ENCODE peak calls at places on chromosomes 3 and 15, in eight cellular contexts. Z, E, O, Q, T, H, B and P are unnamed samples.

GRCh38 chr3:125375950-125376679 is 990 bp upstream of the ZNF148 start:
- DNase-seq in Q (no peak), Z (no peak), T (no peak), H (peak), B (peak), O (no peak), E (no peak), P (no peak)

GRCh38 chr3:18712713-18713575 is 287.8 kb upstream of the SATB1 start:
- DNase-seq in H (no peak), Z (no peak), Q (no peak), B (no peak), T (no peak), O (no peak), E (no peak), P (no peak)

GRCh38 chr3:59388555-59389280 is 338.9 kb upstream of the CFAP20DC start:
- DNase-seq in E (no peak), Z (no peak), O (no peak), H (no peak), T (no peak), B (no peak), Q (no peak), P (no peak)

GRCh38 chr15:61521961-61522360 is 292.9 kb upstream of the RORA start:
- DNase-seq in T (no peak), Q (no peak), H (no peak), E (no peak), O (no peak), Z (no peak), B (no peak), P (no peak)

GRCh38 chr15:35669457-35670045 is 123.6 kb upstream of the DPH6 start:
- DNase-seq in Q (no peak), B (no peak), Z (no peak), O (no peak), H (peak), T (no peak), E (no peak), P (peak)

GRCh38 chr15:85493258-85493657 is 112.9 kb downstream of the AKAP13 start:
- DNase-seq in E (no peak), O (no peak), Q (no peak), T (no peak), Z (no peak), B (no peak), H (no peak), P (no peak)

GRCh38 chr15:84822774-84823579 is 5.8 kb downstream of the ALPK3 start:
- DNase-seq in Z (no peak), E (no peak), T (no peak), Q (peak), O (peak), B (no peak), H (no peak), P (no peak)

GRCh38 chr15:63057454-63058335 is 15.1 kb downstream of the TPM1 start:
- DNase-seq in O (no peak), H (peak), T (no peak), E (no peak), B (no peak), Z (no peak), Q (no peak), P (no peak)

GRCh38 chr15:77380033-77380432 is 39.9 kb downstream of the PEAK1 start:
- DNase-seq in Q (no peak), H (no peak), T (no peak), Z (no peak), E (no peak), B (no peak), O (no peak), P (no peak)

GRCh38 chr3:197256104-197256503 is 42.3 kb downstream of the DLG1 start:
- DNase-seq in E (no peak), O (no peak), Z (no peak), H (no peak), T (no peak), B (no peak), Q (no peak), P (no peak)

GRCh38 chr3:94050546-94050945 is 12.2 kb downstream of the DHFR2 start:
- DNase-seq in O (no peak), H (no peak), B (no peak), E (no peak), Z (no peak), Q (no peak), T (no peak), P (no peak)

GRCh38 chr3:111236833-111237713 is 165.5 kb downstream of the NECTIN3 start:
- DNase-seq in T (peak), E (no peak), B (no peak), O (no peak), Q (no peak), H (peak), Z (no peak), P (no peak)

GRCh38 chr3:129756871-129757270 is 136.6 kb downstream of the TMCC1 start:
- DNase-seq in E (no peak), B (no peak), Q (no peak), T (peak), H (peak), O (peak), Z (no peak), P (no peak)

GRCh38 chr3:39250116-39250747 is 29.6 kb downstream of the CX3CR1 start:
- DNase-seq in E (no peak), T (peak), B (no peak), O (no peak), Z (no peak), Q (no peak), H (no peak), P (no peak)

GRCh38 chr15:68083463-68083862 is 29.3 kb downstream of the PIAS1 start:
- DNase-seq in Z (no peak), B (no peak), O (no peak), H (no peak), Q (no peak), T (no peak), E (no peak), P (no peak)

GRCh38 chr15:41480396-41481140 is 13.1 kb upstream of the ITPKA start:
- DNase-seq in E (no peak), T (no peak), Q (no peak), B (no peak), Z (no peak), O (no peak), H (no peak), P (no peak)

GRCh38 chr3:159848348-159849118 is 140.1 kb upstream of the IL12A start:
- DNase-seq in B (no peak), Z (no peak), E (no peak), Q (no peak), T (no peak), O (no peak), H (no peak), P (no peak)

DNA sequence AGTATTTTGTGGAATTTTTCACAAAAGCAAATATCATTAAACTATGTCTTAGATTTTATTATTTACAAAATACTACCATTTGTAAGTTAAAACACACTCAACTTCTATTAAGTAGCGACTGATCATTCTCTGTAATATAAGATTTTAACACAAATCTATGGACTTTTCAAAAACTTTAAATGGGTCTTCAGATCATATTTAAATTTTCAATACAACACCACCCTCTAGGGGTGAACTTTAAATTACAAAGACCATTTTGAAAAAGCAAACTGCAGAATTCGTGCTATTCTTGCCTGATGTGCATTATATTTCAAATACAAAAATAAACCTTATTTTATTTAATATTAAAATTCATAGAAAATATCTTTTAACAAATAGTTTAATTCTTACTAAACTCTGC is 8.2 kb upstream of the VGLL4 start:
- DNase-seq in B (peak), Z (peak), E (no peak), O (no peak), Q (no peak), T (peak), H (peak), P (no peak)
- TF ChIP-seq CTCF in B (peak), Z (peak), E (no peak), O (no peak), Q (no peak), T (peak), H (peak), P (peak)

GRCh38 chr3:195032955-195033354 is 238.0 kb downstream of the XXYLT1 start:
- DNase-seq in T (no peak), Q (no peak), H (no peak), B (no peak), E (no peak), O (no peak), Z (no peak), P (peak)

GRCh38 chr3:195030791-195031321 is 240.1 kb downstream of the XXYLT1 start:
- DNase-seq in H (peak), E (no peak), Q (no peak), B (peak), O (no peak), T (peak), Z (no peak), P (peak)

GRCh38 chr3:195032106-195032759 is 238.7 kb downstream of the XXYLT1 start:
- DNase-seq in E (no peak), B (no peak), T (no peak), O (no peak), Z (no peak), H (no peak), Q (no peak), P (peak)

GRCh38 chr3:195033531-195034091 is 237.3 kb downstream of the XXYLT1 start:
- DNase-seq in T (no peak), E (no peak), O (no peak), Z (no peak), H (no peak), B (peak), Q (no peak), P (peak)

GRCh38 chr3:195031574-195032003 is 239.4 kb downstream of the XXYLT1 start:
- DNase-seq in O (no peak), Z (no peak), E (no peak), T (no peak), Q (no peak), B (peak), H (no peak), P (peak)
- H3K4me3 ChIP-seq in O (no peak), Z (no peak), E (no peak), T (no peak), Q (no peak), B (peak), H (no peak), P (no peak)

GRCh38 chr15:32957219-32957618 is 237.3 kb downstream of the FMN1 start:
- DNase-seq in O (no peak), H (no peak), Z (no peak), B (no peak), Q (no peak), T (no peak), E (no peak), P (no peak)

GRCh38 chr15:32952901-32953889 is 235.4 kb downstream of the GREM1 start:
- DNase-seq in H (peak), Z (peak), E (no peak), Q (no peak), T (peak), B (no peak), O (no peak), P (peak)

GRCh38 chr15:32956006-32956405 is 238.2 kb downstream of the GREM1 start:
- DNase-seq in E (no peak), T (peak), B (peak), Z (peak), O (peak), H (peak), Q (no peak), P (peak)

GRCh38 chr15:32959077-32959476 is 235.4 kb downstream of the FMN1 start:
- DNase-seq in Q (no peak), E (no peak), T (peak), B (no peak), H (peak), Z (no peak), O (no peak), P (no peak)
- TF ChIP-seq CTCF in Q (no peak), E (no peak), T (no peak), B (no peak), H (no peak), Z (no peak), O (no peak), P (no peak)

GRCh38 chr15:57015897-57016296 is 97.5 kb downstream of the TCF12 start:
- DNase-seq in T (no peak), Q (no peak), Z (no peak), B (peak), E (no peak), H (peak), O (no peak), P (no peak)
- H3K4me3 ChIP-seq in T (no peak), Q (no peak), Z (no peak), B (no peak), E (no peak), H (no peak), O (no peak), P (no peak)

DNA sequence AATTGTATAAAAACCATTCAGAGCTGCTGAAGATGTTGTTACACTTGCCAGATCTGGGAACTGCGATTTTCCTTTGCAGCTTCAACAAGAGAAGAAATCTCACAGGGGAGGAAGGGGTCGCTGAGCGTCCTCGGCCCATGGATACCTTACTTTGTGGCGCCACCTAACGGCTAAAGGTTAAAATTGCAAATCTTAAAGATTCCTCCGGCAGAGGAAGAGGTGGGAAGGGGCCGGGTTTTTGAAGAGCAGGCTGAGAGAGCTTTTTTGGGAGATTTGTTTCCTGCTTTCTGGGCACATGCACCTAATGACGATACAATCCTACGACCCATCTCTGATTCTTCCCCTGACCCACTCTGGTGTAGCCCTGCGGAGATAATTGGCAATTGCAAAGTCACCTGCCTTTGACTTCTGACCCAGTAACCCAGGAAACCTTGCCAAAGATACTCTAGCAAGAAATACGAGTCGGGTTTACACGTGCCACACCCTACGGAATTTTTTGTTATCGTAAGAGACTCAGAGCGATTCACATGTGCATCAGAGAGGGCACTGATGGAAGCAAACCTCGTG is 55.4 kb upstream of the CHRNA7 start:
- DNase-seq in O (no peak), Q (no peak), Z (peak), E (no peak), H (peak), B (peak), T (peak), P (peak)
- TF ChIP-seq CTCF in O (peak), Q (no peak), Z (peak), E (no peak), H (peak), B (peak), T (peak), P (peak)